ENCODE peak calls at places on chromosomes 16 and 17, in eight cellular contexts. D is NCI-H1048; G is mammary epithelial cell; Q is stimulated activated CD4-positive, alpha-beta T cell treated with anti-CD3 and anti-CD28 coated beads, Interleukin-15, amount 100 ng/mL, for 24 hours; H is HCEC 1CT; L is GM23338; N is activated T-helper 1 cell treated with Interleukin-2 at 50 U/mL for 16 hours; O is ACHN. Z is an unnamed sample.

GRCh38 chr16:1180772-1181714 is 28.1 kb downstream of the CACNA1H start:
- DNase-seq in G (no peak), N (no peak), O (no peak), L (no peak), Q (no peak), D (no peak), H (no peak), Z (peak; percentile 77)

GRCh38 chr16:53131363-53132071 is 76.7 kb downstream of the CHD9 start:
- DNase-seq in H (peak; percentile 61), N (peak; percentile 41), Q (peak; percentile 80), L (peak; percentile 53), G (peak; percentile 75), D (no peak), O (peak; percentile 71), Z (peak; percentile 72)

GRCh38 chr16:68227850-68228553 is 7.9 kb downstream of the ESRP2 start:
- DNase-seq in D (no peak), N (no peak), O (no peak), Q (no peak), H (no peak), L (no peak), G (no peak), Z (no peak)

GRCh38 chr17:30031214-30031869 is 85.3 kb upstream of the NSRP1 start:
- DNase-seq in Q (no peak), L (no peak), N (no peak), O (no peak), D (no peak), G (no peak), H (no peak), Z (peak; percentile 1)

GRCh38 chr17:43528319-43528987 is 17.7 kb downstream of the ETV4 start:
- DNase-seq in O (no peak), Q (no peak), H (no peak), L (no peak), G (no peak), D (no peak), N (no peak), Z (peak; percentile 61)

GRCh38 chr16:1706386-1707192 is 594 bp downstream of the MAPK8IP3 start:
- DNase-seq in L (peak; percentile 50), N (no peak), H (peak; percentile 30), D (no peak), G (no peak), Q (peak; percentile 49), O (peak; percentile 55), Z (peak; percentile 57)

GRCh38 chr17:81928497-81929252 is 1.1 kb upstream of the MAFG start:
- DNase-seq in N (no peak), D (no peak), H (no peak), O (no peak), L (no peak), G (no peak), Q (no peak), Z (peak; percentile 40)

GRCh38 chr17:44222112-44222869 is 2.8 kb upstream of the UBTF start:
- DNase-seq in Q (peak; percentile 75), H (peak; percentile 80), D (no peak), G (peak; percentile 56), O (peak; percentile 85), N (no peak), L (peak; percentile 86), Z (peak; percentile 96)

GRCh38 chr16:41439-42068 is 11.9 kb downstream of the POLR3K start:
- DNase-seq in O (no peak), Q (no peak), L (no peak), H (no peak), D (no peak), G (peak; percentile 6), N (no peak), Z (no peak)

GRCh38 chr17:81515530-81516041 is 3.0 kb upstream of the ACTG1 start:
- DNase-seq in Q (no peak), D (no peak), L (no peak), O (no peak), N (no peak), H (no peak), G (no peak), Z (no peak)

GRCh38 chr17:10527419-10527818 is 9.1 kb upstream of the MYH1 start:
- DNase-seq in N (no peak), D (no peak), L (no peak), Q (no peak), H (no peak), G (no peak), O (no peak), Z (no peak)

GRCh38 chr17:49565948-49566491 is 9.7 kb upstream of the NXPH3 start:
- DNase-seq in O (no peak), L (no peak), N (no peak), G (peak; percentile 38), H (no peak), Q (peak; percentile 43), D (no peak), Z (peak; percentile 71)

GRCh38 chr17:76953926-76954325 is 85.7 kb downstream of the MGAT5B start:
- DNase-seq in Q (no peak), G (no peak), D (no peak), L (no peak), O (no peak), H (no peak), N (no peak), Z (no peak)

GRCh38 chr17:31371511-31372097 is 19.9 kb upstream of the RAB11FIP4 start:
- DNase-seq in L (no peak), G (no peak), O (no peak), N (no peak), H (peak; percentile 50), Q (peak; percentile 14), D (no peak), Z (peak; percentile 27)

GRCh38 chr17:82317394-82318168 is at the start of gene CD7:
- DNase-seq in D (no peak), G (no peak), L (no peak), O (no peak), Q (peak; percentile 87), H (no peak), N (peak; percentile 51), Z (no peak)

GRCh38 chr16:53991181-53992056 is 287.5 kb downstream of the FTO start:
- DNase-seq in L (peak; percentile 12), H (no peak), O (no peak), G (no peak), Q (no peak), D (no peak), N (no peak), Z (peak; percentile 98)

GRCh38 chr17:55601874-55602364 is 90.7 kb upstream of the SMIM36 start:
- DNase-seq in L (peak; percentile 91), N (no peak), Q (peak; percentile 17), H (peak; percentile 50), O (peak; percentile 49), G (peak; percentile 27), D (no peak), Z (peak; percentile 34)

GRCh38 chr16:31875112-31875803 is 1.7 kb downstream of the ZNF267 start:
- DNase-seq in L (no peak), O (no peak), G (peak; percentile 70), N (no peak), Q (no peak), D (no peak), H (no peak), Z (peak; percentile 4)

GRCh38 chr16:31542763-31543162 is 15.1 kb downstream of the AHSP start:
- DNase-seq in L (no peak), D (no peak), O (no peak), H (no peak), Q (no peak), N (no peak), G (no peak), Z (no peak)